ENCODE peak calls at places on chromosomes 6 and 20, in four cellular contexts. K is OCI-LY7, W is MM.1S, J is keratinocyte. F is an unnamed sample.

GRCh38 chr6:68710916-68711315 is 75.8 kb downstream of the ADGRB3 start:
- DNase-seq in W (no peak), J (no peak), K (no peak), F (no peak)

GRCh38 chr6:114364295-114364694 is 21.5 kb upstream of the HS3ST5 start:
- DNase-seq in W (no peak), J (no peak), K (no peak), F (peak; percentile 44)

GRCh38 chr20:49292010-49292409 is 14.2 kb upstream of the ZNFX1 start:
- DNase-seq in J (no peak), K (no peak), W (no peak), F (no peak)

GRCh38 chr20:63919130-63919529 is 24.2 kb downstream of the DNAJC5 start:
- DNase-seq in W (no peak), J (no peak), K (no peak), F (no peak)

GRCh38 chr20:5714261-5715041 is 35.8 kb upstream of the SHLD1 start:
- DNase-seq in W (peak; percentile 63), J (peak; percentile 26), K (peak; percentile 81), F (no peak)

GRCh38 chr6:4928426-4928825 is 75.4 kb downstream of the RPP40 start:
- DNase-seq in K (no peak), J (no peak), W (peak; percentile 23), F (peak; percentile 52)

GRCh38 chr6:3019749-3020320 is 20.1 kb downstream of the NQO2 start:
- DNase-seq in K (no peak), W (no peak), J (no peak), F (no peak)

GRCh38 chr20:10560681-10561080 is 113.1 kb downstream of the JAG1 start:
- DNase-seq in J (no peak), W (no peak), K (no peak), F (no peak)

GRCh38 chr6:160438481-160438880 is 90.3 kb downstream of the SLC22A3 start:
- DNase-seq in J (no peak), W (no peak), K (no peak), F (no peak)

GRCh38 chr20:49392745-49393144 is 89.7 kb downstream of the KCNB1 start:
- DNase-seq in W (no peak), J (no peak), K (no peak), F (no peak)

GRCh38 chr6:31578461-31579118 is 3.2 kb downstream of the TNF start:
- DNase-seq in W (no peak), K (no peak), J (no peak), F (no peak)

GRCh38 chr6:122772724-122773123 is 6.8 kb upstream of the FABP7 start:
- DNase-seq in J (peak; percentile 42), W (no peak), K (no peak), F (no peak)

GRCh38 chr6:75608955-75609533 is 7.4 kb downstream of the SENP6 start:
- DNase-seq in J (no peak), W (no peak), K (peak; percentile 21), F (no peak)

GRCh38 chr20:45307076-45307645 is 521 bp downstream of the RBPJL start:
- DNase-seq in J (no peak), W (no peak), K (no peak), F (no peak)

GRCh38 chr6:46808806-46809205 is 15.6 kb downstream of the MEP1A start:
- DNase-seq in K (no peak), J (no peak), W (no peak), F (no peak)

GRCh38 chr20:53757472-53757913 is 163.9 kb upstream of the ZNF217 start:
- DNase-seq in W (no peak), K (no peak), J (no peak), F (no peak)

GRCh38 chr6:169968541-169969270 is 217.3 kb downstream of the ERMARD start:
- DNase-seq in W (no peak), J (no peak), K (no peak), F (no peak)

GRCh38 chr20:45114465-45115385 is at the start of gene WFDC5:
- DNase-seq in K (no peak), J (peak; percentile 94), W (peak; percentile 1), F (no peak)

GRCh38 chr20:33490023-33490933 is at the start of gene CBFA2T2:
- DNase-seq in K (no peak), J (no peak), W (peak; percentile 49), F (peak; percentile 87)

GRCh38 chr6:55955684-55956083 is 80.3 kb upstream of the BMP5 start:
- DNase-seq in K (no peak), J (no peak), W (no peak), F (no peak)

GRCh38 chr20:52923123-52923543 is 49.0 kb upstream of the TSHZ2 start:
- DNase-seq in K (no peak), W (peak; percentile 10), J (peak; percentile 98), F (peak; percentile 99)

GRCh38 chr6:34810936-34811632 is 19.2 kb downstream of the BLTP3A start:
- DNase-seq in J (no peak), K (no peak), W (peak; percentile 68), F (no peak)

GRCh38 chr20:2468581-2469407 is 1.8 kb downstream of the SNRPB start:
- DNase-seq in J (no peak), K (no peak), W (peak; percentile 24), F (peak; percentile 52)

GRCh38 chr6:146110990-146111389 is 82.1 kb downstream of the GRM1 start:
- DNase-seq in W (no peak), K (no peak), J (no peak), F (no peak)

GRCh38 chr20:45359406-45360148 is 3.4 kb upstream of the SYS1 start:
- DNase-seq in W (no peak), J (peak; percentile 54), K (no peak), F (peak; percentile 23)

GRCh38 chr6:37979392-37980221 is 160.1 kb downstream of the ZFAND3 start:
- DNase-seq in J (no peak), W (no peak), K (no peak), F (no peak)

GRCh38 chr20:24813080-24813479 is 136.0 kb upstream of the CST7 start:
- DNase-seq in W (no peak), K (no peak), J (no peak), F (no peak)

GRCh38 chr6:158002951-158003853 is 21.5 kb downstream of the SYNJ2 start:
- DNase-seq in J (no peak), K (no peak), W (no peak), F (peak; percentile 97)

GRCh38 chr6:116467096-116467495 is 5.9 kb downstream of the CALHM6 start:
- DNase-seq in J (no peak), K (no peak), W (no peak), F (no peak)

GRCh38 chr6:147108256-147108910 is 95.8 kb upstream of the STXBP5 start:
- DNase-seq in K (no peak), W (no peak), J (no peak), F (no peak)

GRCh38 chr6:73565767-73566485 is 45.1 kb upstream of the EEF1A1 start:
- DNase-seq in W (no peak), K (no peak), J (no peak), F (peak; percentile 12)

GRCh38 chr6:169376458-169376857 is 122.8 kb upstream of the THBS2 start:
- DNase-seq in W (no peak), J (no peak), K (no peak), F (no peak)

GRCh38 chr20:1429143-1429728 is 36.4 kb upstream of the FKBP1A start:
- DNase-seq in J (no peak), K (no peak), W (no peak), F (no peak)

DNA sequence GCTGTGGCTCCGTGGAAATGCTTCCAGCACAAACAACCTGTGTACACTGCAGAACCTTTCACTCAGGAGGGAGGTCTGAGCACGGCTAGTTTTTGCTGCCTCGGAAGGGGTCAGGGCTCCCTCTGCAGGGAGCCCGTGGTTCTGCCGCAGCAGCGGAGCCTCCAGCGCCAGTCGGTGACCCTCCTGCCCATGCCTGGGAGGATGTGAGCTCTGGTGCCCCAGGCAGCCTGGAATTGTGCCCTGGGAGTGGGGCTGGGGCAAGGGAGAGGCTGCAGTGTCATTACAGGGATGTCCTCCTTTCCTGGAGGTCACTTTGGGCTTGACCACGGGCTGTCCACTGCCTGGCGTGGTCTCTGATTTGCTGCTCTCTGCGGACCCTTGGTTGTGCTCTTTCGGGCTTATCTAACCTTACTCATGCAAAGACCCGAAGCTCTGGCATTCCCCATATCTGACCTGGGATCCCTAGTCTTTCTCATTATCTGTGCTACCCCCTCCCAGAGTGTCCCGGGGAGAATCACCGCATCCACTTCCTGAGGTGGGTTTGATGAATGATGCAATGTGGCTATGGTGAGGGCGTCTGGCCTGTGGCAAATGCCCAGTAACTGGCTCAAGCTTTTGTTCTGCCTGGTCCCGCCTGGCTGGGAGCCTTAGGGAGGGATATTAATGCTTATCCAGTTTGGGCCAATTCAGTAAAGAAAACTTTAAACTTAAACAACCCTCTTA is 59.5 kb upstream of the TAGAP start:
- DNase-seq in W (peak; percentile 43), J (no peak), K (peak; percentile 91), F (peak; percentile 80)
- H3K4me2 ChIP-seq in W (peak overlapping the region; percentile 41), J (peak overlapping the region; percentile 66), K (peak overlapping the region; percentile 93), F (no peak overlapping the region)

DNA sequence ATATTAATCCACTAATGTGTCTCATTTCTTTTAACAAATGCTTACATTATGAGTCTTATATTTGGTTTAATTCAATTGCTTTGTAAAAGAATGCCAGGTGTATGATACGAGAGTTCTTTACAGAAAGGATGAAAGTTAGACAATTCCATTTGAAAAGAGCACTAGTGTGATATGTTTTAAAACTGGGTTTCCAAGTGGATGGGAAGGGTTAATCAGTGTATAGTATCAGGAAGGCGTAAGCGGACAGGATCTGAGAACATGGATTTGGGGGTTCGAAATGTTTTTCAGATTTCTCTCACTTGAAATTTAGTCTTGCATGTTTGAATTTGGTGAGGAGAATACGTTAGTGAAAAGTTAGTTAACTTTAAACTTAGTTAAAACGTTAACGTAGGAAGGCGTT is 2.6 kb downstream of the FOXO3 start:
- DNase-seq in K (no peak), W (no peak), J (no peak), F (peak; percentile 13)
- H3K79me2 ChIP-seq in K (no peaks in the 10 kb centered on the region), W (peaks cover 83% of the 10 kb centered on the region), J (peaks cover 51% of the 10 kb centered on the region), F (peaks cover 62% of the 10 kb centered on the region)

GRCh38 chr6:106972500-106972899 is 2.0 kb downstream of the CD24 start:
- DNase-seq in J (no peak), W (no peak), K (peak; percentile 35), F (no peak)
- H3K4me2 ChIP-seq in J (peak overlapping the region; percentile 89), W (no peak overlapping the region), K (peak overlapping the region; percentile 85), F (no peak overlapping the region)

GRCh38 chr6:7883381-7883780 is 27.2 kb downstream of the TXNDC5 start:
- DNase-seq in W (no peak), K (no peak), J (no peak), F (no peak)

GRCh38 chr6:7880718-7881107 is 29.9 kb downstream of the TXNDC5 start:
- DNase-seq in K (no peak), J (no peak), W (no peak), F (no peak)

GRCh38 chr6:7881765-7882500 is 28.7 kb downstream of the TXNDC5 start:
- DNase-seq in J (peak; percentile 11), W (no peak), K (no peak), F (peak; percentile 30)

GRCh38 chr6:7879980-7880717 is 30.4 kb downstream of the TXNDC5 start:
- DNase-seq in W (peak; percentile 36), J (no peak), K (no peak), F (no peak)

DNA sequence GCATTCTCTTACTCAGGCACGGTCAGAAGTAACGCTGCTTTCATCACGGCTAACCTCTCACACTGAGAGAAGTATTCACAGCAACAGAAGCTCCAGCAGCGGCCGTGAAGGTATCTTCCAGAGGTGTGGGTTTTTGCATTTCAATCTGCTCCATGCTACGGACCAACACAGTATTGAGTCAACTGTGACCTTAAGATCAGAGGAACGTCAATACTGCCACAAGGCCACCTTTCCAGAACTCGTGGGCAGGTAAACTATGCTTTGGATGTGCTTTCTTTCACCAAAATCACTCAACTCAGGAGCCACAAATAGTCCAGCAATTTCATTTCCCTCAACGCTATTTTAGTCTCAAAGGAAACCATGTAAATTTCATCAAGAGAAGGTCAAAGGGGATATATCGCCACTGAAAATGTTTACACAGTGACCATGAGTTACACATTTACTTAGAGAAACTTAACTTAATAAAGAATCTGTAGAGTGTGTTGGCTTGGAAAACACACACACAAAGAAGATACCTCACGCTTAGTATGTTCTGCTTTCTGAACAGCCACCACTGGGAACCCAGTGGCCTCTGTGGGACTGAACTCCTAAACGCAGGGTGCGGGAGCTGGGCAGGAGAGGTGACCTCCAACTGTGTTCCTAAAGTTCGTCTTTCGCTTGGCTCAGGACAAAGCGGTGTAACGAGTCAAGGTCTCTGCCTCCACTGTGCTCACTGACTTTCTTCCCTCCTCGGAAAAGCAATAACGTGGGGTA is 27.9 kb downstream of the TXNDC5 start:
- DNase-seq in J (no peak), K (no peak), W (no peak), F (no peak)
- H3K79me2 ChIP-seq in J (no peaks in the 10 kb centered on the region), K (no peaks in the 10 kb centered on the region), W (peaks cover 32% of the 10 kb centered on the region), F (no peaks in the 10 kb centered on the region)

F was measured in GM23248.